ENCODE peak calls at places on chromosomes 7 and 10, in six cellular contexts. S, T, Y, U, M and J are unnamed samples.

GRCh38 chr7:122748195-122748594 is 45.5 kb upstream of the RNF148 start:
- DNase-seq in S (no peak), T (no peak), Y (no peak), U (no peak), M (no peak), J (no peak)

GRCh38 chr10:3720228-3721019 is 64.6 kb downstream of the KLF6 start:
- DNase-seq in S (no peak), T (peak; percentile 71), Y (no peak), U (no peak), M (no peak), J (no peak)

GRCh38 chr7:64706625-64707292 is 40.8 kb downstream of the ZNF107 start:
- DNase-seq in S (no peak), T (no peak), Y (no peak), U (no peak), M (no peak), J (no peak)

GRCh38 chr10:77386833-77387232 is 250.8 kb downstream of the KCNMA1 start:
- DNase-seq in S (no peak), T (no peak), Y (no peak), U (no peak), M (no peak), J (no peak)

GRCh38 chr7:149884541-149884940 is 10.8 kb downstream of the ATP6V0E2 start:
- DNase-seq in S (no peak), T (no peak), Y (no peak), U (no peak), M (no peak), J (peak; percentile 21)

GRCh38 chr10:23341004-23341403 is 3.6 kb downstream of the C10orf67 start:
- DNase-seq in S (no peak), T (no peak), Y (no peak), U (no peak), M (no peak), J (no peak)

GRCh38 chr10:125999694-126000093 is 103.3 kb downstream of the FANK1 start:
- DNase-seq in S (no peak), T (no peak), Y (no peak), U (no peak), M (no peak), J (no peak)

GRCh38 chr7:21364838-21365267 is 63.0 kb upstream of the SP4 start:
- DNase-seq in S (no peak), T (peak; percentile 8), Y (no peak), U (no peak), M (no peak), J (no peak)

GRCh38 chr7:144397086-144397485 is 6.4 kb downstream of the NOBOX start:
- DNase-seq in S (no peak), T (no peak), Y (no peak), U (no peak), M (no peak), J (no peak)